ENCODE peak calls at places on chromosome 10, in five cellular contexts. X, U, C, Q and J are unnamed samples.

GRCh38 chr10:33223326-33224014 is 111.0 kb downstream of the NRP1 start:
- DNase-seq in C (no peak), Q (no peak), U (no peak), X (no peak), J (no peak)

GRCh38 chr10:133364645-133365431 is 7.0 kb upstream of the FUOM start:
- DNase-seq in X (no peak), U (no peak), Q (no peak), C (no peak), J (no peak)

GRCh38 chr10:116833986-116834760 is 15.1 kb upstream of the ENO4 start:
- DNase-seq in X (no peak), Q (no peak), C (no peak), U (peak), J (no peak)

GRCh38 chr10:95601116-95601719 is 40.0 kb upstream of the SORBS1 start:
- DNase-seq in C (peak), X (peak), U (peak), Q (peak), J (peak)

GRCh38 chr10:101453791-101454718 is 100.1 kb downstream of the BTRC start:
- DNase-seq in X (peak), U (no peak), Q (no peak), C (no peak), J (no peak)

GRCh38 chr10:11689945-11690736 is 52.0 kb upstream of the ECHDC3 start:
- DNase-seq in U (no peak), X (no peak), Q (no peak), C (no peak), J (no peak)

GRCh38 chr10:67837519-67838314 is at the start of gene DNAJC12:
- DNase-seq in C (peak), U (no peak), X (peak), Q (peak), J (peak)

GRCh38 chr10:105138287-105138854 is 497.3 kb downstream of the SORCS3 start:
- DNase-seq in U (no peak), C (no peak), Q (no peak), X (no peak), J (no peak)

GRCh38 chr10:86391986-86392722 is 25.6 kb upstream of the GRID1 start:
- DNase-seq in U (no peak), Q (no peak), C (no peak), X (no peak), J (no peak)

GRCh38 chr10:101834341-101834740 is 9.3 kb downstream of the KCNIP2 start:
- DNase-seq in U (no peak), X (no peak), C (no peak), Q (no peak), J (no peak)

GRCh38 chr10:18497955-18498354 is 153.4 kb downstream of the NSUN6 start:
- DNase-seq in C (no peak), X (no peak), Q (no peak), U (no peak), J (no peak)

GRCh38 chr10:71075066-71075758 is 137.2 kb upstream of the UNC5B start:
- DNase-seq in U (no peak), Q (no peak), C (no peak), X (no peak), J (no peak)

GRCh38 chr10:14265709-14266108 is 65.0 kb downstream of the FRMD4A start:
- DNase-seq in C (no peak), Q (no peak), U (no peak), X (no peak), J (no peak)

GRCh38 chr10:66627156-66627555 is 298.7 kb upstream of the LRRTM3 start:
- DNase-seq in U (no peak), X (no peak), C (no peak), Q (no peak), J (no peak)

GRCh38 chr10:34859170-34859569 is 44.1 kb upstream of the PARD3 start:
- DNase-seq in C (no peak), U (no peak), X (peak), Q (no peak), J (no peak)

GRCh38 chr10:78318305-78318704 is 284.6 kb downstream of the RPS24 start:
- DNase-seq in Q (no peak), X (no peak), C (no peak), U (no peak), J (no peak)

GRCh38 chr10:86373828-86374227 is 7.2 kb upstream of the GRID1 start:
- DNase-seq in U (no peak), Q (no peak), C (no peak), X (no peak), J (no peak)

GRCh38 chr10:5467634-5468255 is 31.6 kb downstream of the CALML5 start:
- DNase-seq in X (no peak), C (no peak), Q (no peak), U (no peak), J (no peak)

GRCh38 chr10:42952358-42952757 is 124.5 kb upstream of the RET start:
- DNase-seq in C (no peak), X (no peak), U (peak), Q (no peak), J (no peak)

GRCh38 chr10:77975086-77975666 is 48.6 kb upstream of the DLG5 start:
- DNase-seq in Q (no peak), C (no peak), U (no peak), X (no peak), J (no peak)

GRCh38 chr10:80204801-80205477 is 398 bp downstream of the ANXA11 start:
- DNase-seq in U (no peak), C (no peak), X (peak), Q (peak), J (peak)

GRCh38 chr10:101118031-101118430 is 13.1 kb upstream of the TLX1 start:
- DNase-seq in C (no peak), Q (no peak), X (no peak), U (no peak), J (no peak)

GRCh38 chr10:3397846-3398245 is 225.3 kb upstream of the PITRM1 start:
- DNase-seq in X (no peak), C (no peak), U (no peak), Q (no peak), J (no peak)

GRCh38 chr10:71472466-71472865 is 75.7 kb downstream of the CDH23 start:
- DNase-seq in X (no peak), Q (no peak), U (no peak), C (no peak), J (no peak)

GRCh38 chr10:3538850-3539531 is 246.0 kb downstream of the KLF6 start:
- DNase-seq in C (peak), U (peak), Q (no peak), X (peak), J (peak)

GRCh38 chr10:110425684-110426293 is 71.9 kb upstream of the DUSP5 start:
- DNase-seq in U (no peak), C (peak), Q (no peak), X (peak), J (peak)

GRCh38 chr10:127406018-127406550 is 143.0 kb upstream of the NPS start:
- DNase-seq in U (no peak), C (no peak), Q (no peak), X (no peak), J (no peak)

GRCh38 chr10:109735776-109736175 is 187.5 kb downstream of the XPNPEP1 start:
- DNase-seq in Q (no peak), U (no peak), C (no peak), X (no peak), J (no peak)

GRCh38 chr10:71423268-71423667 is 26.5 kb downstream of the CDH23 start:
- DNase-seq in U (no peak), X (no peak), C (no peak), Q (no peak), J (no peak)

GRCh38 chr10:114100848-114101741 is 57.4 kb downstream of the ADRB1 start:
- DNase-seq in C (no peak), X (peak), U (no peak), Q (no peak), J (peak)